ENCODE peak calls at places on chromosomes 3 and 15, in ten cellular contexts. M is stomach, H is H1, K is thyroid gland, F is transverse colon, X is heart left ventricle, O is right lobe of liver, I is Peyer's patch, N is ovary, D is tibial nerve. B is an unnamed sample.
A peak's percentile ranks its signal among the peaks of the same experiment; 100 is the strongest.

GRCh38 chr3:127485396-127486170 is 105.0 kb downstream of the TPRA1 start:
- DNase-seq in M (peak; percentile 25), H (peak; percentile 26), K (no peak), F (no peak), X (no peak), O (no peak), I (no peak), N (no peak), D (no peak), B (no peak)

GRCh38 chr15:29516929-29517328 is 247.3 kb upstream of the NSMCE3 start:
- DNase-seq in M (no peak), H (no peak), K (no peak), F (no peak), X (no peak), O (no peak), I (no peak), N (no peak), D (no peak), B (no peak)

GRCh38 chr3:101913173-101913572 is 63.9 kb downstream of the NFKBIZ start:
- DNase-seq in M (no peak), H (no peak), K (no peak), F (no peak), X (no peak), O (no peak), I (no peak), N (no peak), D (no peak), B (no peak)

GRCh38 chr3:58271901-58272501 is 34.0 kb upstream of the RPP14 start:
- DNase-seq in M (peak; percentile 34), H (no peak), K (no peak), F (no peak), X (no peak), O (peak; percentile 84), I (no peak), N (no peak), D (no peak), B (peak; percentile 21)

GRCh38 chr3:177622520-177622919 is 425.2 kb upstream of the TBL1XR1 start:
- DNase-seq in M (no peak), H (no peak), K (no peak), F (no peak), X (no peak), O (no peak), I (no peak), N (no peak), D (no peak), B (no peak)

GRCh38 chr15:74225928-74226327 is 10.2 kb upstream of the CCDC33 start:
- DNase-seq in M (no peak), H (no peak), K (no peak), F (no peak), X (no peak), O (no peak), I (no peak), N (no peak), D (no peak), B (no peak)

GRCh38 chr15:33636234-33636633 is 325.5 kb downstream of the RYR3 start:
- DNase-seq in M (no peak), H (no peak), K (no peak), F (no peak), X (no peak), O (no peak), I (no peak), N (no peak), D (no peak), B (no peak)

GRCh38 chr3:114698355-114699105 is 404.7 kb downstream of the TIGIT start:
- DNase-seq in M (no peak), H (no peak), K (no peak), F (no peak), X (no peak), O (no peak), I (no peak), N (no peak), D (no peak), B (no peak)

GRCh38 chr3:100912976-100913375 is 80.2 kb downstream of the ABI3BP start:
- DNase-seq in M (no peak), H (no peak), K (no peak), F (no peak), X (no peak), O (no peak), I (no peak), N (no peak), D (no peak), B (no peak)

GRCh38 chr15:80660114-80660513 is 35.0 kb upstream of the ABHD17C start:
- DNase-seq in M (peak; percentile 39), H (peak; percentile 52), K (peak; percentile 29), F (peak; percentile 51), X (no peak), O (no peak), I (no peak), N (no peak), D (no peak), B (peak; percentile 15)

GRCh38 chr15:85588657-85589056 is 206.1 kb downstream of the KLHL25 start:
- DNase-seq in M (no peak), H (no peak), K (no peak), F (no peak), X (no peak), O (no peak), I (no peak), N (no peak), D (no peak), B (no peak)

GRCh38 chr3:52218953-52219650 is 6.3 kb downstream of the TLR9 start:
- DNase-seq in M (peak; percentile 71), H (no peak), K (peak; percentile 86), F (no peak), X (no peak), O (peak; percentile 50), I (no peak), N (no peak), D (no peak), B (no peak)

GRCh38 chr3:184168363-184169120 is 6.1 kb upstream of the AP2M1 start:
- DNase-seq in M (no peak), H (no peak), K (no peak), F (no peak), X (no peak), O (no peak), I (no peak), N (no peak), D (no peak), B (no peak)

GRCh38 chr3:140092883-140093536 is 158.0 kb downstream of the CLSTN2 start:
- DNase-seq in M (no peak), H (peak; percentile 46), K (no peak), F (no peak), X (no peak), O (no peak), I (no peak), N (no peak), D (no peak), B (no peak)

GRCh38 chr3:46574881-46575576 is 8.9 kb upstream of the LRRC2 start:
- DNase-seq in M (no peak), H (peak; percentile 64), K (no peak), F (no peak), X (no peak), O (peak; percentile 90), I (no peak), N (no peak), D (no peak), B (no peak)
- H3K9me3 ChIP-seq in M (no peaks in the 10 kb centered on the region), H (no peaks in the 10 kb centered on the region), K (no peaks in the 10 kb centered on the region), F (no peaks in the 10 kb centered on the region), X (no peaks in the 10 kb centered on the region), O (no peaks in the 10 kb centered on the region), I (no peaks in the 10 kb centered on the region), N (no peaks in the 10 kb centered on the region), D (no peaks in the 10 kb centered on the region), B (no peaks in the 10 kb centered on the region)

GRCh38 chr3:115891237-115891636 is 267.9 kb downstream of the GAP43 start:
- DNase-seq in M (no peak), H (no peak), K (no peak), F (no peak), X (no peak), O (no peak), I (no peak), N (no peak), D (no peak), B (no peak)

GRCh38 chr3:115885621-115886020 is 262.3 kb downstream of the GAP43 start:
- DNase-seq in M (no peak), H (no peak), K (no peak), F (no peak), X (no peak), O (no peak), I (no peak), N (no peak), D (no peak), B (no peak)
- TF ChIP-seq CTCF in M (no peak), H (no peak), K (no peak), F (no peak), X (no peak), O (no peak), I (no peak), N (no peak), D (no peak), B (no peak)

DNA sequence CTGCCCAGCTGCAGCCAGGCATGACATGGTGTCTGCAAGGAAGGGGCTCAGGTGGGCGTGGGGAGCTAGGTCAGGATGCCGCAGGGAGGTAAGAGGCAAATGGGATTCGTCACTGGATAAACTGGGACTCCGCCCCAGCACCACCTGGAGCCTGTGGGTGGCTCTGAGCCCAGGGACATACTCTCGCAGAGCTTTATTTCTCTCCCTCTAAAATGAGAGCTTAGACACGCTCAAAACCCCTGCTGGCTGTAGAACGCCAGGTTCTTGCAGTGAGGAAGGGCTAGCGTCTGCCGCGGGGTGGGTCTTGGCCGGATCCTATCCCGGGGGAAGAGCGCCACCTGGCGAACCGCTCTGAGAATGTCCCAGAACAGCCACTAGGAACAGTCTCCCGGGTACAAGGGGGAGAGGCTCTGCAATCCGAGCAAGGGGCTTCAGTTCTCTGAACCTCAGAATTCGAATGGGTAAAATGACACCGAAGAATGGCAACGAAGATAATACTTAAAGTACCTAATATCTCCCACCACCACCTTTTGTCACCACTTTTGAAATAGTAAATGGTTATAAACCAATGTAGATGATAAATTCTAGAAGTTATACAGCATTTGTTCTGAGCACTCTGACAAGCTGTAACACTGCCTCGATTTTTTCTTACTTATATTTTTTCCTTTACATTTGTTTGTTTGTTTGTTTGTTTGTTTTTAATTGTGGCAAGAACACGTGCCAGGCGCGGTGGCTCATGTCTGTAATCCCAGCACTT is 53.2 kb upstream of the SRGAP3 start:
- DNase-seq in M (peak; percentile 83), H (peak; percentile 93), K (peak; percentile 93), F (peak; percentile 80), X (peak; percentile 73), O (peak; percentile 76), I (peak; percentile 84), N (peak; percentile 87), D (peak; percentile 62), B (peak; percentile 77)
- TF ChIP-seq POLR2A in M (no peak), H (no peak), K (peak; percentile 11), F (no peak), X (no peak), O (no peak), I (no peak), N (no peak), D (no peak), B (no peak)

DNA sequence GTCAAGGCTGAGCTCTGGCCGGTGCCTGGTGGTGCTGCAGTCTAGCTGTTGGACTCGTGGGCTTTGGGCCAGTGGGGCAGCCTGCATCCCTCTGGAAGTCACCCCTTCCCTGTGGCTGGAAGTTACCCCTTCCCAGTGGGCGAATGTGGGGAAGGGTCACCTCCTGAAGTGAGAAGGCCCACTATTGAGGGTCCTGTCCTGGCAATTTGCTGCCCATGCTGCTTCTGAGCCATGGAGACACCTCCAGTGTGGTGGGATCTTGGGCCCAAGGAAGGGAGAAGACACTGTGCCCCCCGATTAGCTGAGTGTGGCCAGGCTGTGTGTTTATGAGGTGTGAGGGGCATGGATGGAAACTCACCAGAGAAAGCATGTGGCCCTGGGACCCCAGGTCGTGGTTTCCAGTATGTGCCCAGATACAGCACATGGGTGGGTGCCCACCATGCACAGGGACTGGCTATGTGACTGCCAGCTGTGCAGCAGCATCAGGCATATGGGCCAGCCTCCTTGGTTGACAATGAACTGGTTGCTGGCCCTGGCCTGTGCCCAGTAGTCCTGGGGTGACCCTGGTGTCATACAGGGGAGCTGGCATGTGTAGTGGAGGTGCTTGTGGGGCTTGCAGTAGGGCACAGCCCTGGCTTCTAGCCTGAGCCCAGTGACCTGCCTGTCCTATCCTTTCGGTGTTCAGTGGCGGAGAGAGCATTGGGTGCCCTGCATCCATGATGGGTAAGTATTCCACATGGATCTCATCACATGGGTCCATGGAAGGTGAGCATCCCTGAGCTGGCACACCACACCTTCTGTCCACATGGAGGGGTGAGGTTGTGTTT is 221.2 kb downstream of the SNRPN start:
- DNase-seq in M (peak; percentile 22), H (no peak), K (no peak), F (peak; percentile 3), X (peak; percentile 14), O (peak; percentile 36), I (peak; percentile 23), N (peak; percentile 9), D (peak; percentile 3), B (peak; percentile 1)
- H3K9me3 ChIP-seq in M (peaks cover 23% of the 10 kb centered on the region), H (peaks cover 91% of the 10 kb centered on the region), K (no peaks in the 10 kb centered on the region), F (peaks cover 13% of the 10 kb centered on the region), X (peaks cover 36% of the 10 kb centered on the region), O (no peaks in the 10 kb centered on the region), I (no peaks in the 10 kb centered on the region), N (no peaks in the 10 kb centered on the region), D (no peaks in the 10 kb centered on the region), B (peaks cover 32% of the 10 kb centered on the region)